ENCODE peak calls at places on chromosomes 7 and 10, in five cellular contexts. P, A, J, M and F are unnamed samples. For H3K4me1, the result is how much of the 10 kb centered on the place peaks cover.

GRCh38 chr7:40419832-40420231 is 285.0 kb downstream of the SUGCT start:
- DNase-seq in P (no peak), A (no peak), J (no peak), M (no peak), F (no peak)

GRCh38 chr10:35336084-35336831 is at the start of gene CCNY:
- DNase-seq in P (peak), A (peak), J (peak), M (peak), F (peak)

GRCh38 chr10:103125323-103126267 is 67.5 kb downstream of the NT5C2 start:
- DNase-seq in P (no peak), A (no peak), J (no peak), M (peak), F (no peak)

GRCh38 chr10:126060232-126060935 is 164.0 kb downstream of the FANK1 start:
- DNase-seq in P (no peak), A (no peak), J (no peak), M (peak), F (peak)

GRCh38 chr10:116151076-116151475 is 121.9 kb downstream of the GFRA1 start:
- DNase-seq in P (no peak), A (no peak), J (no peak), M (no peak), F (no peak)

GRCh38 chr7:88368686-88369085 is 62.0 kb upstream of the STEAP4 start:
- DNase-seq in P (no peak), A (no peak), J (no peak), M (no peak), F (no peak)

GRCh38 chr10:103553743-103554487 is 60.4 kb downstream of the NEURL1 start:
- DNase-seq in P (no peak), A (no peak), J (no peak), M (no peak), F (no peak)

GRCh38 chr7:35983585-35983984 is 169.5 kb upstream of the EEPD1 start:
- DNase-seq in P (no peak), A (no peak), J (no peak), M (no peak), F (no peak)

GRCh38 chr7:20223356-20223755 is 6.2 kb upstream of the MACC1 start:
- DNase-seq in P (no peak), A (no peak), J (no peak), M (peak), F (no peak)

GRCh38 chr7:88218836-88219605 is 817 bp downstream of the SRI start:
- DNase-seq in P (no peak), A (peak), J (peak), M (peak), F (peak)

GRCh38 chr7:94251-94801 is 98.0 kb upstream of the FAM20C start:
- DNase-seq in P (no peak), A (no peak), J (no peak), M (no peak), F (no peak)
- H3K4me1 ChIP-seq in P (under half), A (under half), J (under half), M (under half), F (under half)

GRCh38 chr10:124639206-124639605 is 105.0 kb downstream of the FAM53B start:
- DNase-seq in P (no peak), A (no peak), J (no peak), M (no peak), F (no peak)
- H3K4me1 ChIP-seq in P (half or more), A (under half), J (under half), M (under half), F (half or more)

DNA sequence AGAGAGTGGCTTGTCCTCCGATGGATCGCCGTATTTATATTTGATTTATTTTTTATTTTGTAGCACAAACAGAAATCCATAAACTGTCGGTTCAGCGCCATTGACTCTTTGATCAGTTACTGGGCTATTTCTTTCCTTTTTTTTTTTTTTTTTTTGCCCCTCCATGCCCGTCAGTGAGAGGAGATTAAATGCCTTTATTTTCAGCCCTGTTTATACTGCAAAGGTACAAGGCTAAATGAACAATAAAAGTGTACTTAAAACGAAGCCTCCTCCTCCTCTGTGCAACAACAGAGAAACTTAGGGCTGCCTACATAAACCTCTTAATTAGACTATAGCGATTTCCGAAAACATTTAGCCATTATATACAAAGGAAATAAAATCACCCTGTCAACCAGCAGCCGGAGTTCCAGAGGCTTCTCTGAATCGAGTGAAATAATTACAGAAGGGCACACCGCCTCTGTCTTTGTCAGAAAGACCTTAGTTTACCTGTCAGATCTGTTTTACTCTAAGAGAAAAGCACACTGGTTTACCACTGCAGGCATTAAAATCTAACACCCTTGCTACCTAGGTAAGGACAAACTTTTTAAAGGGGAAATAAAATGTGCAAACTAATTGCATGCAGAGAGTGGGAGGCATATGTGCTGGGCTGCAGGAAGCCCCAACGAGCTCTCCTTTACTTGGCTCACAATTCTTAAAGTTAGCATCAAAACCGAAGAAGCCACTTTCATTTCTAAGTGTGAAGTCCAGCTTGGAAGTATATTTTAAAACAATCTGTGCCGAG is 3.4 kb downstream of the EBF3 start:
- DNase-seq in P (no peak), A (no peak), J (no peak), M (no peak), F (no peak)
- H3K4me1 ChIP-seq in P (under half), A (under half), J (under half), M (under half), F (under half)

DNA sequence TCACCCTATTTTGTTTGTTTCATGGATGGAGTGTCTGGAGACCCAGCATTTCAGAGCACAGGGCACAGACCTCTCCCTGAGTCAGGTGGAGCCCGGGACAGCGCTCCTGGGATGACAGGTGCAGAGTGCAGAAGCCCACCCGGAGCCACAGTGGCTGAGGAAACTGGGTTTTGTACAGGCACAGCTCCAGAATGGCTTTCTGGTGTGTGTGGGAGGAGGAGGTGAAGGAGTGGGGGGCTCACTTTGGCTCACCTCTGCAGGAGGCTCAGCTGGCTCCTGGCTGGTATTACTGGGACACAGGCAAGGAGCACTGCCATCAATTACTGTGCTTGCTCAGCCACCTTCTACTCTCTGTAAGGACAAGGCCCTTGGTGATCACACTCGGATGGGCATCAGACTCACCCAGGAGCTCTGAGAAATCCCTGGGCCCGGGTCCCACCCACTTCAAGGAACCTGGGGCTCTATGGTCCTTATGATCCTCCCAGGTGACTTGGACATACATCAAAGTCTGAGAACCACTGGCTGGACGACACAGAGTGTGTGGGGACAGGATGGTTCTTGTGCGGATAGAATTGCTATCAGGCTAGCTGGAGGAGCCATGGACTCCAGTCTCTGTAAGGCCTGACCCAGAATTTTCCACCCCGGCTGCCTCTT is 221.1 kb upstream of the ZNF32 start:
- DNase-seq in P (no peak), A (no peak), J (no peak), M (no peak), F (no peak)
- H3K4me1 ChIP-seq in P (under half), A (under half), J (under half), M (under half), F (under half)

GRCh38 chr10:4509405-4509804 is 316.6 kb upstream of the AKR1E2 start:
- DNase-seq in P (no peak), A (no peak), J (no peak), M (no peak), F (no peak)
- H3K4me1 ChIP-seq in P (under half), A (under half), J (under half), M (under half), F (under half)

GRCh38 chr7:381211-382117 is 91.5 kb downstream of the FOXL3 start:
- DNase-seq in P (peak), A (no peak), J (peak), M (no peak), F (peak)
- H3K4me1 ChIP-seq in P (under half), A (under half), J (under half), M (under half), F (under half)

DNA sequence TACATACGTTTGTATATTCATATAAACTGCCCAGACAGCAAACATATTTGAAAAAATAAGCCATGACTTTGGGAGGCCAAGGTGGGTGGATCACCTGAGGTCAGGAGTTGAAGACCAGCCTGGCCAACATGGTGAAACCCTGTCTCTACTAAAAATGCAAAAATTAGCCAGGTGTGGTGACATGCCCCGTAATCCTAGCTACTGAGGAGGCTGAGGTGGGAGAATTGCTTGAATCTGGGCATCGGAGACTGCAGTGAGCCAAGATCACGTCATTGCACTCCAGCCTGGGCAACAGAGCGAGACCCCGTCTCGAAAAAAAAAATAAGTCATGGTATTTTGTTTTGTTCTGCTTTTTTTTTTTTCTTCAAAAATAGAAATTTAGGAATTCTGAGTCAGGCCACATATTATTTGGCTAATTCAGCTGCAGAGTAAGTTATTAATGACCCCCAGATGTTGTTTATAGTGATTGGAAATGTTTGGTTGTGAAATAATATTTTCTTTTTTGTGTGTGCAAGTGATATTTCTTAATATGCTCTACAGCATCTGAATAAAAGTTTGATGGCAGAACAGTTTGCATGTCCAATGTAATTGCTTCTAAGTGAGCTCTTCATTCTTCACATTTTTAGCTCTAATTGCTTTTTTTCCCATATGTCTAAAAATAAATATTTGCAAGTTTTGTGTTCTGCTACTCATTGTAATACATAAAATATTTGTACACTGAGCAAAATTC is 115.8 kb downstream of the ARID5B start:
- DNase-seq in P (no peak), A (no peak), J (no peak), M (no peak), F (no peak)
- H3K4me1 ChIP-seq in P (under half), A (under half), J (under half), M (under half), F (half or more)

DNA sequence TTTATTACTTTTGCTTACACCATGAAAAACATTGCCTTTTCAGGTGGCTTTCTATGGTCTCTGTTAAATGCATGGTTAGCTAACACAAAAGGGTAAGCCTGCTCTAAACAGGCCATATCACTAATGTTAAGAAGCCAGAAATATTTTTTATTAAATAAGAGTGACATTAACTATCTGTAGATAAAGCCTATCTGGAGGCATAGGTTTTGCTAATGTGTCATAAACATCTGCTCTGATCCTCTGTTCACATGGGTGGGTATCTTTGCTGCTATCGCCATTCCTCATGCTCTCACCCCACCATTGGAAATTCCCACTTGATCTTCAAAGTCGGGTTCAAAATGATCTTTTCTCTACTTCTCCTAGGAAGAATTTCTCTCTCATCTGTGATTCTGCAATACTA is 32.4 kb downstream of the EPC1 start:
- DNase-seq in P (no peak), A (peak), J (no peak), M (no peak), F (no peak)
- H3K4me1 ChIP-seq in P (half or more), A (under half), J (under half), M (under half), F (under half)